ENCODE peak calls at places on chromosome 16, in four cellular contexts. One of them, this sample, is unnamed. For H3K27me3, the result is how much of the 10 kb centered on the place peaks cover.

GRCh38 chr16:68265078-68265925 is 976 bp downstream of the SLC7A6 start:
- DNase-seq in lower lobe of right lung: peak
- DNase-seq in cardiac muscle cell: peak
- DNase-seq in naive thymus-derived CD4-positive, alpha-beta T cell: no peak
- DNase-seq in this sample: peak

GRCh38 chr16:15993946-15994665 is 44.7 kb downstream of the ABCC1 start:
- DNase-seq in lower lobe of right lung: no peak
- DNase-seq in cardiac muscle cell: peak
- DNase-seq in naive thymus-derived CD4-positive, alpha-beta T cell: no peak
- DNase-seq in this sample: no peak

GRCh38 chr16:84673203-84673535 is 24.9 kb downstream of the KLHL36 start:
- DNase-seq in lower lobe of right lung: no peak
- DNase-seq in cardiac muscle cell: no peak
- DNase-seq in naive thymus-derived CD4-positive, alpha-beta T cell: no peak
- DNase-seq in this sample: no peak

GRCh38 chr16:16004314-16004749 is 54.9 kb downstream of the ABCC1 start:
- DNase-seq in lower lobe of right lung: no peak
- DNase-seq in cardiac muscle cell: peak
- DNase-seq in naive thymus-derived CD4-positive, alpha-beta T cell: no peak
- DNase-seq in this sample: no peak

GRCh38 chr16:11503566-11503965 is 83.2 kb downstream of the LITAF start:
- DNase-seq in lower lobe of right lung: no peak
- DNase-seq in cardiac muscle cell: no peak
- DNase-seq in naive thymus-derived CD4-positive, alpha-beta T cell: no peak
- DNase-seq in this sample: no peak

GRCh38 chr16:13959626-13960025 is 39.7 kb downstream of the ERCC4 start:
- DNase-seq in lower lobe of right lung: no peak
- DNase-seq in cardiac muscle cell: no peak
- DNase-seq in naive thymus-derived CD4-positive, alpha-beta T cell: no peak
- DNase-seq in this sample: no peak

GRCh38 chr16:4313563-4314531 is 2.0 kb upstream of the GLIS2 start:
- DNase-seq in lower lobe of right lung: peak
- DNase-seq in cardiac muscle cell: peak
- DNase-seq in naive thymus-derived CD4-positive, alpha-beta T cell: no peak
- DNase-seq in this sample: peak

GRCh38 chr16:83085660-83086059 is 458.9 kb downstream of the CDH13 start:
- DNase-seq in lower lobe of right lung: no peak
- DNase-seq in cardiac muscle cell: no peak
- DNase-seq in naive thymus-derived CD4-positive, alpha-beta T cell: no peak
- DNase-seq in this sample: no peak

GRCh38 chr16:22352119-22352518 is 22.3 kb downstream of the CDR2 start:
- DNase-seq in lower lobe of right lung: no peak
- DNase-seq in cardiac muscle cell: no peak
- DNase-seq in naive thymus-derived CD4-positive, alpha-beta T cell: no peak
- DNase-seq in this sample: no peak

GRCh38 chr16:75272097-75272548 is 20.7 kb upstream of the BCAR1 start:
- DNase-seq in lower lobe of right lung: no peak
- DNase-seq in cardiac muscle cell: no peak
- DNase-seq in naive thymus-derived CD4-positive, alpha-beta T cell: no peak
- DNase-seq in this sample: no peak

GRCh38 chr16:28821874-28822519 is 802 bp upstream of the ATXN2L start:
- DNase-seq in lower lobe of right lung: no peak
- DNase-seq in cardiac muscle cell: no peak
- DNase-seq in naive thymus-derived CD4-positive, alpha-beta T cell: no peak
- DNase-seq in this sample: no peak

GRCh38 chr16:50683689-50684374 is 2.7 kb upstream of the SNX20 start:
- DNase-seq in lower lobe of right lung: no peak
- DNase-seq in cardiac muscle cell: no peak
- DNase-seq in naive thymus-derived CD4-positive, alpha-beta T cell: peak
- DNase-seq in this sample: peak

GRCh38 chr16:19138601-19139000 is 24.8 kb downstream of the ITPRIPL2 start:
- DNase-seq in lower lobe of right lung: peak
- DNase-seq in cardiac muscle cell: peak
- DNase-seq in naive thymus-derived CD4-positive, alpha-beta T cell: no peak
- DNase-seq in this sample: no peak

GRCh38 chr16:84724619-84725307 is 25.0 kb downstream of the USP10 start:
- DNase-seq in lower lobe of right lung: no peak
- DNase-seq in cardiac muscle cell: no peak
- DNase-seq in naive thymus-derived CD4-positive, alpha-beta T cell: no peak
- DNase-seq in this sample: no peak

GRCh38 chr16:3182608-3183444 is 5.2 kb upstream of the OR1F1 start:
- DNase-seq in lower lobe of right lung: peak
- DNase-seq in cardiac muscle cell: peak
- DNase-seq in naive thymus-derived CD4-positive, alpha-beta T cell: peak
- DNase-seq in this sample: peak
- H3K27me3 ChIP-seq in lower lobe of right lung: half or more
- H3K27me3 ChIP-seq in cardiac muscle cell: half or more
- H3K27me3 ChIP-seq in naive thymus-derived CD4-positive, alpha-beta T cell: under half
- H3K27me3 ChIP-seq in this sample: under half

GRCh38 chr16:87601322-87602004 is 845 bp upstream of the JPH3 start:
- DNase-seq in lower lobe of right lung: no peak
- DNase-seq in cardiac muscle cell: no peak
- DNase-seq in naive thymus-derived CD4-positive, alpha-beta T cell: no peak
- DNase-seq in this sample: no peak

GRCh38 chr16:87602821-87603683 is 744 bp downstream of the JPH3 start:
- DNase-seq in lower lobe of right lung: no peak
- DNase-seq in cardiac muscle cell: no peak
- DNase-seq in naive thymus-derived CD4-positive, alpha-beta T cell: no peak
- DNase-seq in this sample: no peak

GRCh38 chr16:87602005-87602790 is at the start of gene JPH3:
- DNase-seq in lower lobe of right lung: no peak
- DNase-seq in cardiac muscle cell: no peak
- DNase-seq in naive thymus-derived CD4-positive, alpha-beta T cell: no peak
- DNase-seq in this sample: no peak

GRCh38 chr16:87598431-87598830 is 3.9 kb upstream of the JPH3 start:
- DNase-seq in lower lobe of right lung: no peak
- DNase-seq in cardiac muscle cell: no peak
- DNase-seq in naive thymus-derived CD4-positive, alpha-beta T cell: no peak
- DNase-seq in this sample: no peak

DNA sequence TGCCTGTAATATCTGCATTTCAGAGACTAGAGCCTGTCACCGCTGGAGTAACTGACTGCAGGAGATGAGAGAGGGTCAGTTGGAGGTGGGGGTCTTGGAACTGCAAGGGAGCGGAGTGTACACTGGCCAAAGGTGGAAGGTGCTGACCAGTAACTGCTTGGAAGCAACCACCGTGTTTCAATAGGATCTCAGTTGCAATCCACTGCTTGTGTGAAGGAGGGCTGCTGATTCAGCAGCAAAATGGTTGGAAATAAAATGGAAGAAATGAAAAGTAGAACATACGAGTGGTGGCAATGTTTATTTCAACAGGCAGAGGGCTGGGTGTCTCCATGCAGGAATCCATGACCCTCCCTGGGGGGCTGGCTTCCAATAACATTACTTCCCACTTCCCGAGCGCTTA is 2.1 kb upstream of the JPH3 start:
- DNase-seq in lower lobe of right lung: no peak
- DNase-seq in cardiac muscle cell: no peak
- DNase-seq in naive thymus-derived CD4-positive, alpha-beta T cell: no peak
- DNase-seq in this sample: no peak
- H3K27me3 ChIP-seq in lower lobe of right lung: half or more
- H3K27me3 ChIP-seq in cardiac muscle cell: under half
- H3K27me3 ChIP-seq in naive thymus-derived CD4-positive, alpha-beta T cell: under half
- H3K27me3 ChIP-seq in this sample: under half

GRCh38 chr16:5480796-5481195 is 383.2 kb upstream of the EEF2KMT start:
- DNase-seq in lower lobe of right lung: no peak
- DNase-seq in cardiac muscle cell: no peak
- DNase-seq in naive thymus-derived CD4-positive, alpha-beta T cell: no peak
- DNase-seq in this sample: no peak
- H3K27me3 ChIP-seq in lower lobe of right lung: under half
- H3K27me3 ChIP-seq in cardiac muscle cell: under half
- H3K27me3 ChIP-seq in naive thymus-derived CD4-positive, alpha-beta T cell: under half
- H3K27me3 ChIP-seq in this sample: under half

GRCh38 chr16:67149276-67150057 is 1.3 kb downstream of the B3GNT9 start:
- DNase-seq in lower lobe of right lung: no peak
- DNase-seq in cardiac muscle cell: no peak
- DNase-seq in naive thymus-derived CD4-positive, alpha-beta T cell: no peak
- DNase-seq in this sample: no peak

GRCh38 chr16:67150833-67151396 is at the start of gene B3GNT9:
- DNase-seq in lower lobe of right lung: peak
- DNase-seq in cardiac muscle cell: peak
- DNase-seq in naive thymus-derived CD4-positive, alpha-beta T cell: no peak
- DNase-seq in this sample: peak

GRCh38 chr16:67148656-67149275 is 2.0 kb downstream of the B3GNT9 start:
- DNase-seq in lower lobe of right lung: no peak
- DNase-seq in cardiac muscle cell: no peak
- DNase-seq in naive thymus-derived CD4-positive, alpha-beta T cell: no peak
- DNase-seq in this sample: no peak

GRCh38 chr16:67151431-67152097 is 766 bp upstream of the B3GNT9 start:
- DNase-seq in lower lobe of right lung: no peak
- DNase-seq in cardiac muscle cell: no peak
- DNase-seq in naive thymus-derived CD4-positive, alpha-beta T cell: no peak
- DNase-seq in this sample: no peak

DNA sequence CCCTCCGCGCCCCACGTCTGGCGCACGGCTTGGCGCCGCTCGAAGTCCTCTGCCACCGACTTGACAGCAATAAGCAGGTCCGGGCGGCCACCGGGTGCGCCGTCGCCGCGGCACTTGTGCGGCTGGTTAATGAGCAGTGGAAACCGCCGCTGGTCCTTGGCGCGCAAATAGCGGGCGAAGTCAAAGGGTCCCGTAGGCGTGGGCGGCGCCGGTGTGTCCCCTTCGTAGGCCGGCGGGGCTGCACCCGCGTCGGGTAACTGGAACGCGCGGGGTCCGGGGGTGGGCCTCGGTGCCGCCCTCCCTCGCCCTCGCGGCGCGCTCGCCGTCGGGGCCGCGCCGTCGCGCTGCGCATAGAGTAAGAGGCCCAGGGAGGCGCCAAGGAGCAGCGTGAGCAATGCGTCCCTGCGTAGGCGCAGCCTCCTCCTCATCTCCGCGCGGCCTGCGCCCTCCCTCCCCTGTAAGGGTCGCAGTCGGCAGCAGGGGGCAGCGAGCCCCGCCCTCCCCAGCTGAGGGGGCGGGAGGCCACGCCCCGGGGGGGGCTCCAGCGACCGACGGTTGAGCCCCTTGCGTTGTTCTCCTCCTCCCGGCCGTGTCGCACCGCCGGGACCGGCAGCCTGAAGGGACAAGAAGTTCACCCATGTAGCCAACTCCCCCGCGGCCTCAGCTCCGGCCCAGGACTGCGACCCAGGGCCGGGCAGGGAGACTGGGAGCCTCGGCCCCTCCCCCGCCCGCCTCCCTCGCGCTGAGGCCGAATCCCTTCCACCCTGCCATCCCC is 553 bp downstream of the B3GNT9 start:
- DNase-seq in lower lobe of right lung: peak
- DNase-seq in cardiac muscle cell: peak
- DNase-seq in naive thymus-derived CD4-positive, alpha-beta T cell: no peak
- DNase-seq in this sample: no peak
- H3K27me3 ChIP-seq in lower lobe of right lung: under half
- H3K27me3 ChIP-seq in cardiac muscle cell: under half
- H3K27me3 ChIP-seq in naive thymus-derived CD4-positive, alpha-beta T cell: under half
- H3K27me3 ChIP-seq in this sample: under half

GRCh38 chr16:86293897-86294296 is 216.4 kb upstream of the FOXF1 start:
- DNase-seq in lower lobe of right lung: no peak
- DNase-seq in cardiac muscle cell: no peak
- DNase-seq in naive thymus-derived CD4-positive, alpha-beta T cell: no peak
- DNase-seq in this sample: no peak

GRCh38 chr16:86296263-86296662 is 214.1 kb upstream of the FOXF1 start:
- DNase-seq in lower lobe of right lung: no peak
- DNase-seq in cardiac muscle cell: no peak
- DNase-seq in naive thymus-derived CD4-positive, alpha-beta T cell: no peak
- DNase-seq in this sample: no peak

GRCh38 chr16:86292942-86293341 is 217.4 kb upstream of the FOXF1 start:
- DNase-seq in lower lobe of right lung: no peak
- DNase-seq in cardiac muscle cell: no peak
- DNase-seq in naive thymus-derived CD4-positive, alpha-beta T cell: no peak
- DNase-seq in this sample: no peak

GRCh38 chr16:86292171-86292775 is 218.1 kb upstream of the FOXF1 start:
- DNase-seq in lower lobe of right lung: no peak
- DNase-seq in cardiac muscle cell: no peak
- DNase-seq in naive thymus-derived CD4-positive, alpha-beta T cell: no peak
- DNase-seq in this sample: no peak

GRCh38 chr16:86294535-86294934 is 215.8 kb upstream of the FOXF1 start:
- DNase-seq in lower lobe of right lung: no peak
- DNase-seq in cardiac muscle cell: no peak
- DNase-seq in naive thymus-derived CD4-positive, alpha-beta T cell: no peak
- DNase-seq in this sample: no peak
- H3K27me3 ChIP-seq in lower lobe of right lung: under half
- H3K27me3 ChIP-seq in cardiac muscle cell: under half
- H3K27me3 ChIP-seq in naive thymus-derived CD4-positive, alpha-beta T cell: under half
- H3K27me3 ChIP-seq in this sample: under half

This sample was measured in GM06990.